ENCODE peak calls at places on chromosomes 12 and 14, in five cellular contexts. B, L, J, H and W are unnamed samples.

GRCh38 chr12:50542448-50542847 is 37.7 kb downstream of the DIP2B start:
- DNase-seq in B (no peak), L (peak; percentile 73), J (no peak), H (no peak), W (peak; percentile 99)

GRCh38 chr14:60532442-60532841 is 23.5 kb downstream of the SIX6 start:
- DNase-seq in B (no peak), L (peak; percentile 61), J (no peak), H (no peak), W (peak; percentile 84)

GRCh38 chr12:48184549-48184922 is 1.1 kb downstream of the CCDC184 start:
- DNase-seq in B (no peak), L (no peak), J (no peak), H (no peak), W (no peak)

GRCh38 chr14:100212476-100213333 is 26.2 kb upstream of the YY1 start:
- DNase-seq in B (no peak), L (no peak), J (no peak), H (no peak), W (no peak)

GRCh38 chr12:94039914-94040313 is 108.5 kb upstream of the PLXNC1 start:
- DNase-seq in B (peak; percentile 43), L (no peak), J (no peak), H (no peak), W (no peak)

GRCh38 chr12:388547-389137 is 478 bp downstream of the KDM5A start:
- DNase-seq in B (no peak), L (peak; percentile 30), J (no peak), H (no peak), W (peak; percentile 28)

GRCh38 chr12:18658179-18658578 is 79.6 kb downstream of the PLCZ1 start:
- DNase-seq in B (no peak), L (no peak), J (no peak), H (no peak), W (no peak)

GRCh38 chr12:111166779-111167540 is 201.9 kb downstream of the PHETA1 start:
- DNase-seq in B (no peak), L (no peak), J (no peak), H (peak; percentile 37), W (no peak)

GRCh38 chr14:57247283-57247682 is 21.4 kb downstream of the EXOC5 start:
- DNase-seq in B (no peak), L (no peak), J (no peak), H (no peak), W (no peak)

GRCh38 chr14:87873741-87874140 is 119.2 kb downstream of the GALC start:
- DNase-seq in B (no peak), L (no peak), J (no peak), H (no peak), W (peak; percentile 66)

GRCh38 chr12:93536766-93537515 is 35.5 kb upstream of the SOCS2 start:
- DNase-seq in B (no peak), L (no peak), J (no peak), H (no peak), W (no peak)